ENCODE peak calls at places on chromosome 22, in five cellular contexts. T is neural progenitor cell, F is A549, O is H9, U is ascending aorta. M is an unnamed sample.

GRCh38 chr22:42069801-42070516 is 653 bp downstream of the NAGA start:
- DNase-seq in F (no peak), U (no peak), T (no peak), O (peak; percentile 45), M (no peak)

GRCh38 chr22:42439821-42440674 is 7.8 kb upstream of the NFAM1 start:
- DNase-seq in O (no peak), F (no peak), T (no peak), U (peak; percentile 72), M (no peak)

GRCh38 chr22:26172389-26172990 is 3.2 kb downstream of the SEZ6L start:
- DNase-seq in T (peak; percentile 82), F (peak; percentile 35), O (peak; percentile 69), U (no peak), M (no peak)

GRCh38 chr22:48947636-48948035 is 880.0 kb downstream of the BRD1 start:
- DNase-seq in T (no peak), O (no peak), U (no peak), F (no peak), M (no peak)

GRCh38 chr22:21455334-21456089 is 11.7 kb upstream of the TMEM191C start:
- DNase-seq in O (peak; percentile 40), U (peak; percentile 52), T (peak; percentile 2), F (no peak), M (no peak)

GRCh38 chr22:46634011-46634699 is 14.0 kb downstream of the GRAMD4 start:
- DNase-seq in F (no peak), O (no peak), U (no peak), T (no peak), M (no peak)

GRCh38 chr22:22219140-22219996 is 25.2 kb upstream of the VPREB1 start:
- DNase-seq in O (no peak), T (no peak), U (no peak), F (no peak), M (no peak)

GRCh38 chr22:23357028-23357427 is 176.7 kb downstream of the BCR start:
- DNase-seq in F (no peak), T (no peak), U (no peak), O (no peak), M (no peak)

GRCh38 chr22:32583921-32584335 is 109.3 kb downstream of the FBXO7 start:
- DNase-seq in U (no peak), T (no peak), O (no peak), F (peak; percentile 52), M (no peak)

GRCh38 chr22:27110985-27111451 is 453.6 kb downstream of the MIAT start:
- DNase-seq in O (peak; percentile 32), U (no peak), F (peak; percentile 78), T (peak; percentile 36), M (no peak)

GRCh38 chr22:23781065-23781464 is 5.7 kb upstream of the SMARCB1 start:
- DNase-seq in O (no peak), U (no peak), F (no peak), T (no peak), M (no peak)

GRCh38 chr22:40449676-40450035 is 79.3 kb downstream of the SGSM3 start:
- DNase-seq in T (no peak), U (no peak), O (no peak), F (no peak), M (no peak)

GRCh38 chr22:50502628-50503474 is 4.7 kb downstream of the LMF2 start:
- DNase-seq in T (no peak), F (no peak), U (no peak), O (peak; percentile 15), M (no peak)

GRCh38 chr22:30717952-30718351 is 23.3 kb downstream of the OSBP2 start:
- DNase-seq in O (no peak), T (no peak), U (no peak), F (no peak), M (no peak)

GRCh38 chr22:44380716-44381500 is 68.2 kb upstream of the SHISAL1 start:
- DNase-seq in T (peak; percentile 74), U (no peak), O (no peak), F (no peak), M (no peak)

GRCh38 chr22:39476664-39477063 is 19.9 kb downstream of the MGAT3 start:
- DNase-seq in O (no peak), T (no peak), U (no peak), F (no peak), M (no peak)

GRCh38 chr22:27952091-27952490 is 33.0 kb upstream of the PITPNB start:
- DNase-seq in T (no peak), U (no peak), F (no peak), O (no peak), M (no peak)

GRCh38 chr22:41327124-41327523 is 25.8 kb downstream of the ZC3H7B start:
- DNase-seq in T (no peak), U (no peak), F (no peak), O (no peak), M (no peak)

GRCh38 chr22:27877501-27877900 is 41.6 kb downstream of the PITPNB start:
- DNase-seq in O (no peak), T (no peak), F (no peak), U (no peak), M (no peak)

GRCh38 chr22:39617342-39617741 is 46.8 kb downstream of the CACNA1I start:
- DNase-seq in O (no peak), T (no peak), U (no peak), F (no peak), M (no peak)

DNA sequence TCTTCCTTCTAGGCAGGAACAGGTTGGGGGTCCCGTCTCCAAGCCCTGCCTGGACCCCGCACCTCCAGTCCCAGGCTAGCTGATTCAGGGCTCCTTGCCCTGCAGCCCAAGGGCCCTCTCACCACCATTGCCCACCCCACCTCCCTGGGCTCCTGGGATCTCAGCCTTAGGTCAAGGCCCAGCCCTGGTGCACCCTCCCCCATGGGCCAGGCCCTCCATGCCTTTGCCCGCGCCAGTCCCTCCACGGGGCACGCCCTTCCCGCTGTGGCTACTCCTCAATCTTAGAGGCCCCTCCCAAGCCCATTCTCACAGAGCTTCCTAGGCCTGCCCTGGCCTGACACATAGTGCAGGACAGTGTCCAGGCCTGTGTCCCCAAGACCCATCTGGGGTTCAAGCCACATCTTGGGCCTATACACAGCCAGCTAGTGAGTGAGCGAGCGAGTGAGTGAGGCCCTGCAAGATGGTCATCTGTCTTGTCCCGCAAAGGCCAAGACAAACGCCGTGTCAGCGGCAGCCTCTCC is 6.9 kb downstream of the GP1BB start:
- DNase-seq in U (no peak), F (no peak), T (no peak), O (no peak), M (no peak)
- H3K4me1 ChIP-seq in U (no peaks in the 10 kb centered on the region), F (no peaks in the 10 kb centered on the region), T (no peaks in the 10 kb centered on the region), O (no peaks in the 10 kb centered on the region), M (peaks cover 8% of the 10 kb centered on the region)

DNA sequence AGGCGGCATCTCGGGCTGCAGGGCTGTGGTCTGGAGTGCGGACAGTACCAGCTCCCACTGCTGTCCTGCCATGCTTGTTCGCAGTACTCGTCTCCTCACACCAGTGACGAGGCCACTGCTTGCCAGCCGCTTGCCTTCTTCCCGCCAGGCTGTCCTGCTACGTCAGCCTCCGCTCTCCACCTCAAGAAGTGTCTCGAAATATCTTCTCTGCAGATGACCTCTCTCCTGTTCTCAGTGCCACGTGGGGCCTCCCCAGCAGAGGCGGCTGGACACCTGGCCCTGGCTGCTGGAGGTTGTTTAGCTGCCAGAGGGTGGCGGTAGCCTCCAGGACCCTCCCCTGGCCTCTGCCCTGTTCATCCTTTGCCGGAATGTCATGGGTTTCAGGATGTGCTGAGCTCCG is 3.1 kb upstream of the CCDC188 start:
- DNase-seq in F (no peak), U (no peak), O (peak; percentile 62), T (peak; percentile 62), M (no peak)
- TF ChIP-seq CTCF in F (no peak), U (no peak), O (peak; percentile 48), T (peak; percentile 44), M (no peak)

GRCh38 chr22:37565830-37566229 is 5.5 kb downstream of the CDC42EP1 start:
- DNase-seq in U (no peak), O (no peak), F (no peak), T (no peak), M (no peak)
- H3K4me1 ChIP-seq in U (peaks cover 41% of the 10 kb centered on the region), O (peaks cover 8% of the 10 kb centered on the region), F (peaks cover 64% of the 10 kb centered on the region), T (peaks cover 8% of the 10 kb centered on the region), M (peaks cover 50% of the 10 kb centered on the region)

GRCh38 chr22:19766506-19767426 is 6.2 kb downstream of the TBX1 start:
- DNase-seq in O (peak; percentile 68), F (no peak), U (peak; percentile 73), T (peak; percentile 56), M (no peak)
- TF ChIP-seq CTCF in O (peak; percentile 73), F (no peak), U (no peak), T (peak; percentile 27), M (no peak)